ENCODE peak calls at places on chromosome 20, in nine cellular contexts. Q is mesendoderm; E is H9; M is CD8-positive, alpha-beta memory T cell; P is ovary; D is colonic mucosa; H is PC-9; B is breast epithelium; I is neuronal stem cell. W is an unnamed sample.
A peak's percentile ranks its signal among the peaks of the same experiment; 100 is the strongest.

GRCh38 chr20:54619181-54619580 is 143.8 kb downstream of the DOK5 start:
- DNase-seq in Q (no peak), E (no peak), M (no peak), P (no peak), D (no peak), H (no peak), B (no peak), I (no peak), W (no peak)

GRCh38 chr20:52496191-52496590 is 304.6 kb upstream of the ZFP64 start:
- DNase-seq in Q (no peak), E (no peak), M (no peak), P (no peak), D (no peak), H (no peak), B (no peak), I (no peak), W (no peak)

GRCh38 chr20:33160681-33161080 is 7.3 kb upstream of the BPIFA2 start:
- DNase-seq in Q (no peak), E (no peak), M (no peak), P (no peak), D (no peak), H (peak; percentile 3), B (no peak), I (no peak), W (no peak)

GRCh38 chr20:63778034-63778752 is 38.6 kb downstream of the SLC2A4RG start:
- DNase-seq in Q (peak; percentile 53), E (no peak), M (no peak), P (no peak), D (no peak), H (peak; percentile 63), B (no peak), I (no peak), W (no peak)

GRCh38 chr20:62485062-62485700 is 9.4 kb upstream of the GATA5 start:
- DNase-seq in Q (peak; percentile 71), E (no peak), M (no peak), P (peak; percentile 31), D (no peak), H (no peak), B (no peak), I (no peak), W (no peak)

GRCh38 chr20:62356948-62357667 is 10.0 kb downstream of the LAMA5 start:
- DNase-seq in Q (no peak), E (no peak), M (no peak), P (peak; percentile 70), D (no peak), H (peak; percentile 74), B (no peak), I (no peak), W (no peak)

GRCh38 chr20:17557675-17558006 is 12.2 kb upstream of the DSTN start:
- DNase-seq in Q (no peak), E (no peak), M (no peak), P (no peak), D (peak; percentile 44), H (peak; percentile 93), B (peak; percentile 78), I (no peak), W (no peak)

GRCh38 chr20:47487175-47487917 is 14.3 kb upstream of the NCOA3 start:
- DNase-seq in Q (no peak), E (no peak), M (peak; percentile 70), P (no peak), D (no peak), H (peak; percentile 50), B (no peak), I (no peak), W (peak; percentile 30)

GRCh38 chr20:4605166-4605565 is 116.5 kb upstream of the PRND start:
- DNase-seq in Q (no peak), E (no peak), M (no peak), P (no peak), D (no peak), H (no peak), B (no peak), I (no peak), W (no peak)

GRCh38 chr20:4602297-4602631 is 119.4 kb upstream of the PRND start:
- DNase-seq in Q (no peak), E (no peak), M (no peak), P (no peak), D (no peak), H (no peak), B (no peak), I (no peak), W (no peak)

GRCh38 chr20:4604580-4604979 is 117.1 kb upstream of the PRND start:
- DNase-seq in Q (no peak), E (no peak), M (no peak), P (no peak), D (no peak), H (no peak), B (no peak), I (no peak), W (no peak)

GRCh38 chr20:4601630-4602296 is 119.9 kb upstream of the PRND start:
- DNase-seq in Q (no peak), E (no peak), M (no peak), P (no peak), D (no peak), H (peak; percentile 77), B (no peak), I (no peak), W (no peak)

GRCh38 chr20:4603724-4604123 is 118.0 kb upstream of the PRND start:
- DNase-seq in Q (no peak), E (no peak), M (no peak), P (no peak), D (no peak), H (no peak), B (no peak), I (no peak), W (no peak)
- H3K27ac ChIP-seq in Q (no peak overlapping the region), E (no peak overlapping the region), M (no peak overlapping the region), P (no peak overlapping the region), D (no peak overlapping the region), H (no peak overlapping the region), B (no peak overlapping the region), I (no peak overlapping the region), W (no peak overlapping the region)

GRCh38 chr20:38842017-38842416 is 36.5 kb downstream of the PPP1R16B start:
- DNase-seq in Q (no peak), E (no peak), M (no peak), P (no peak), D (no peak), H (no peak), B (no peak), I (no peak), W (no peak)

GRCh38 chr20:38841570-38841969 is 36.1 kb downstream of the PPP1R16B start:
- DNase-seq in Q (no peak), E (no peak), M (no peak), P (no peak), D (no peak), H (no peak), B (no peak), I (no peak), W (no peak)

GRCh38 chr20:38844963-38845362 is 39.5 kb downstream of the PPP1R16B start:
- DNase-seq in Q (no peak), E (no peak), M (no peak), P (no peak), D (no peak), H (no peak), B (no peak), I (no peak), W (no peak)

GRCh38 chr20:38842558-38842981 is 37.1 kb downstream of the PPP1R16B start:
- DNase-seq in Q (no peak), E (no peak), M (no peak), P (no peak), D (no peak), H (no peak), B (no peak), I (no peak), W (peak; percentile 54)

DNA sequence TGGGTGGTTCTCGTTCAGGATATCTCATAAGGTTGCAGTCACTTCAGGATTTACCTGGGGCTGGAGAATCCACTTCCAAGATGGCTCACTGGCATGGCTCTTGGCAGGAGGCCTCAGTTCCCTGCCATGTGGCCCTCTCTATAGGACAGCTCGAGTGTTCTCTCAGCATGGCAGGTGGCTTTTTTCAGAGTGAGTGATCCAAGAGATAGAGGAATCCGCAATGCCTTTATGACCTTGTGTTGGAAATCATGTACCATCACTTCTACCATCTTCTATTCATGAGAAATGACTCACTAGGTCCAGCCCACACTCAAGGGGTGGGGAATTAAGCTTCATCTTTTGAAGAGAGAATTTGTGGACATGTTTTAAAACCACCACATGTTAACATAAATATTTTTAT is 37.8 kb downstream of the PPP1R16B start:
- DNase-seq in Q (no peak), E (no peak), M (no peak), P (no peak), D (no peak), H (no peak), B (no peak), I (no peak), W (no peak)
- H3K4me1 ChIP-seq in Q (no peaks in the 10 kb centered on the region), E (no peaks in the 10 kb centered on the region), M (peaks cover 69% of the 10 kb centered on the region), P (no peaks in the 10 kb centered on the region), D (no peaks in the 10 kb centered on the region), H (no peaks in the 10 kb centered on the region), B (no peaks in the 10 kb centered on the region), I (no peaks in the 10 kb centered on the region), W (peaks cover 78% of the 10 kb centered on the region)

GRCh38 chr20:842547-842940 is 9.0 kb downstream of the FAM110A start:
- DNase-seq in Q (no peak), E (no peak), M (no peak), P (no peak), D (no peak), H (no peak), B (no peak), I (no peak), W (no peak)
- H3K27ac ChIP-seq in Q (no peak overlapping the region), E (no peak overlapping the region), M (no peak overlapping the region), P (no peak overlapping the region), D (no peak overlapping the region), H (peak overlapping the region; percentile 58), B (peak overlapping the region; percentile 87), I (no peak overlapping the region), W (no peak overlapping the region)

DNA sequence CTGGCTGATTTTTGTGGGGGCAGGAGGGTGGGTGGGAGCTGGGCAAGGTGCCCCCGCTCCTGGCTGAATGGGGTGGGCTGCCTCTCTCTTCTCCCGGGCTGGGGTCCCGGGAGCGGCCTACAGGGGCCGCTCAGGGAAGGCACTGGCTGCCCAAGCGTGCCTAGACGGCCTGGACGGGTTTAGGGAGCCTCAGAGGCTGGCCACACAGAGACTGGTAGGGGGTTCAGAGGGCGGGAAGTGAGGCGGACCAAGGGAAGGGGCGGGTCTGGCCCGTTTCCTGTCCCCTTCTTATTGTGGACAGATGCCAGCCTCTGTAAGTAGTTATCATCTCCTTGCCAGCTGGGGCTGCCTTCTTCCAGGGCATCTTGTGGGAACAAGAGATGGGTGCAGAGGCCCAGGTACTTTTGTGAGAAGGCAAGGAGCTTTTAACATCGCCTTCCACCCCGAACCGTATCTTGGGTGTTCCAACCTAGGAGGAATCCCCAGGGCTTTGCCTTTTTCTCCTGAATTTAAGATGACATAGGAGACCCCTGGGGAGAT is 437 bp downstream of the CD40 start:
- DNase-seq in Q (peak; percentile 59), E (peak; percentile 71), M (no peak), P (peak; percentile 46), D (peak; percentile 28), H (no peak), B (no peak), I (no peak), W (no peak)
- H3K4me1 ChIP-seq in Q (peaks cover 2% of the 10 kb centered on the region), E (no peaks in the 10 kb centered on the region), M (peaks cover 9% of the 10 kb centered on the region), P (peaks cover 3% of the 10 kb centered on the region), D (no peaks in the 10 kb centered on the region), H (no peaks in the 10 kb centered on the region), B (peaks cover 4% of the 10 kb centered on the region), I (peaks cover 3% of the 10 kb centered on the region), W (peaks cover 16% of the 10 kb centered on the region)

GRCh38 chr20:48919882-48920526 is 1.5 kb upstream of the ARFGEF2 start:
- DNase-seq in Q (peak; percentile 54), E (no peak), M (no peak), P (no peak), D (peak; percentile 59), H (no peak), B (no peak), I (no peak), W (no peak)
- H3K27ac ChIP-seq in Q (no peak overlapping the region), E (no peak overlapping the region), M (peak overlapping the region; percentile 90), P (no peak overlapping the region), D (peak overlapping the region; percentile 98), H (no peak overlapping the region), B (no peak overlapping the region), I (no peak overlapping the region), W (no peak overlapping the region)